ENCODE peak calls at places on chromosomes 6 and 20, in four cellular contexts. B, K, N and G are unnamed samples.

GRCh38 chr6:42287756-42288155 is 70.1 kb upstream of the MRPS10 start:
- DNase-seq in B (no peak), K (no peak), N (no peak), G (no peak)

GRCh38 chr20:920306-920705 is 4.2 kb upstream of the ANGPT4 start:
- DNase-seq in K (no peak), B (no peak), N (no peak), G (no peak)

GRCh38 chr20:57781901-57782300 is 72.1 kb upstream of the PMEPA1 start:
- DNase-seq in N (no peak), K (no peak), B (no peak), G (no peak)

GRCh38 chr6:10441004-10441654 is 26.3 kb upstream of the TFAP2A start:
- DNase-seq in B (peak; percentile 82), K (no peak), N (no peak), G (no peak)

GRCh38 chr20:23048283-23049200 is 930 bp downstream of the THBD start:
- DNase-seq in B (no peak), K (peak; percentile 72), N (peak; percentile 70), G (peak; percentile 25)

GRCh38 chr20:24465168-24465567 is 4.3 kb upstream of the SYNDIG1 start:
- DNase-seq in N (peak; percentile 35), B (no peak), K (no peak), G (no peak)

GRCh38 chr6:14984454-14984853 is 261.4 kb upstream of the JARID2 start:
- DNase-seq in B (no peak), N (peak; percentile 21), K (no peak), G (no peak)

GRCh38 chr20:44193801-44194200 is 6.8 kb upstream of the JPH2 start:
- DNase-seq in N (no peak), K (no peak), B (no peak), G (no peak)

GRCh38 chr6:16819752-16820151 is 58.5 kb upstream of the ATXN1 start:
- DNase-seq in B (no peak), K (no peak), N (no peak), G (no peak)

GRCh38 chr20:662289-663192 is 9.5 kb upstream of the SRXN1 start:
- DNase-seq in N (no peak), K (no peak), B (no peak), G (no peak)

GRCh38 chr6:41182069-41183034 is 18.6 kb downstream of the TREML2 start:
- DNase-seq in N (no peak), B (peak; percentile 28), K (peak; percentile 54), G (no peak)

GRCh38 chr6:120996340-120996739 is 337.9 kb downstream of the TBC1D32 start:
- DNase-seq in B (no peak), K (no peak), N (no peak), G (no peak)

GRCh38 chr6:5287205-5287965 is 26.1 kb downstream of the FARS2 start:
- DNase-seq in K (no peak), B (peak; percentile 40), N (peak; percentile 36), G (no peak)

GRCh38 chr20:23167436-23167835 is 81.3 kb upstream of the CD93 start:
- DNase-seq in K (no peak), B (no peak), N (no peak), G (no peak)

GRCh38 chr6:14361956-14362587 is 244.5 kb downstream of the CD83 start:
- DNase-seq in N (peak; percentile 14), K (no peak), B (no peak), G (no peak)

GRCh38 chr20:58072695-58073671 is 155.5 kb downstream of the ANKRD60 start:
- DNase-seq in K (no peak), N (no peak), B (no peak), G (no peak)

GRCh38 chr6:788058-788457 is 95.1 kb upstream of the EXOC2 start:
- DNase-seq in K (no peak), B (no peak), N (no peak), G (no peak)

GRCh38 chr6:71406871-71407860 is 118.6 kb downstream of the OGFRL1 start:
- DNase-seq in K (no peak), N (no peak), B (no peak), G (no peak)

GRCh38 chr20:41370176-41370575 is 3.6 kb upstream of the EMILIN3 start:
- DNase-seq in B (no peak), N (no peak), K (no peak), G (no peak)

GRCh38 chr6:132661906-132662305 is 2.9 kb upstream of the TAAR1 start:
- DNase-seq in N (no peak), K (no peak), B (no peak), G (no peak)

GRCh38 chr20:10634683-10635411 is 39.0 kb downstream of the JAG1 start:
- DNase-seq in K (no peak), N (no peak), B (peak; percentile 86), G (no peak)

GRCh38 chr6:94478178-94479140 is 1059.1 kb upstream of the EPHA7 start:
- DNase-seq in N (no peak), B (no peak), K (no peak), G (no peak)

GRCh38 chr6:170007468-170008240 is 256.2 kb downstream of the ERMARD start:
- DNase-seq in K (no peak), N (no peak), B (no peak), G (no peak)

GRCh38 chr20:63736893-63737689 is 627 bp downstream of the LIME1 start:
- DNase-seq in B (no peak), K (peak; percentile 11), N (peak; percentile 10), G (no peak)

GRCh38 chr6:157056275-157056674 is 267.0 kb downstream of the TMEM242 start:
- DNase-seq in N (no peak), B (no peak), K (no peak), G (no peak)

GRCh38 chr6:160667854-160668481 is 3.9 kb upstream of the LPA start:
- DNase-seq in N (no peak), B (no peak), K (peak; percentile 26), G (peak; percentile 36)

GRCh38 chr6:114007451-114007953 is 36.6 kb upstream of the HDAC2 start:
- DNase-seq in B (no peak), K (no peak), N (no peak), G (no peak)

GRCh38 chr20:20003088-20003954 is 13.8 kb upstream of the NAA20 start:
- DNase-seq in N (peak; percentile 68), B (no peak), K (no peak), G (no peak)

GRCh38 chr6:46042355-46042999 is 26.8 kb upstream of the CLIC5 start:
- DNase-seq in B (no peak), K (peak; percentile 16), N (peak; percentile 23), G (no peak)
- TF ChIP-seq CTCF in B (peak; percentile 22), K (peak; percentile 67), N (peak; percentile 59), G (peak; percentile 66)

GRCh38 chr6:122726649-122727048 is 52.9 kb upstream of the FABP7 start:
- DNase-seq in B (no peak), K (peak; percentile 30), N (no peak), G (no peak)
- TF ChIP-seq CTCF in B (peak; percentile 60), K (peak; percentile 72), N (peak; percentile 19), G (peak; percentile 58)

DNA sequence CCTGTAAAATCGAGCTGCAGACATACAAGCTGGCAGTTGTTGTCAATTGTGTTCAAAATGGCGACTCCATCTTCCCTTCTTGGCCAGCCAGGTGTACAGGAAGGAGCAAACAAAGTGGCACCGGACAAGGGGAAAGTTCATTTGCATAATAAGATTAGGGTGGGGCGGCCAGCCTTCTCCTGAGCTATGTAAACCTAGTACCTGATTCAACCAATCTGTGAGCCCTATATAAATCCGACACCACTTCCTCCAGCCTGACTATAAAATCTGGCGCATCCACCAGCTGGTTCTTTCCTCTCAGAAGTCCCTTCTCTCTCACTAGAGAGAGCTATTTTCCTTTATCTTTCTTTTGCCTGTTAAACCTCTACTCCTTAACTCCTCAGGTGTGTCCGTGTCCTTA is 8.1 kb upstream of the HBS1L start:
- DNase-seq in N (no peak), K (no peak), B (no peak), G (no peak)
- TF ChIP-seq CTCF in N (no peak), K (no peak), B (no peak), G (no peak)

DNA sequence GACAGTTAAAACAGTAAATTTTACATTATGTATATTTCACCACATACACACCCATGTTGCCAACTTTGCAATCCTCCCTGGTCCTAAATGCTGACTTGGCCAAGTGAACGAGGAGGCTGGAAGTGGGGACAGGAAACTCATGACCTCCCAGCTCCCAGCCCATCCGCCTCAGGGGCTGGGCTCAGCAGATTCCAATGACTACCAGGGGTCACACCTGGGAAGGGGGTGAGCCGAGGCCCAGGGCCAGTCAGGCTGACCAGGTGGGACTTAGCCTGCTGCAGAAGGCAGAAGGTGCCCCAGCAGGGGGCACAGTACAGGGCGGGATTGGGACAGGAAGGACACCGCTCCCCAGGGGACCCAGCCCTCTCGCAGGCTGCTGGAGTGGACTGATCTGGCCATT is 2.4 kb downstream of the SIGLEC1 start:
- DNase-seq in N (no peak), K (no peak), B (no peak), G (no peak)
- TF ChIP-seq CTCF in N (no peak), K (no peak), B (no peak), G (no peak)